ENCODE peak calls at places on chromosomes 16 and 17, in seven cellular contexts. S is IMR-90, N is stomach, G is sigmoid colon, R is heart left ventricle, F is tibial nerve, U is A549. Z is an unnamed sample.

GRCh38 chr17:74435775-74436359 is 4.0 kb downstream of the GPRC5C start:
- DNase-seq in N (no peak), R (peak; percentile 0), S (no peak), F (no peak), G (no peak), U (no peak), Z (no peak)

GRCh38 chr17:28982191-28982793 is 23.5 kb downstream of the SEZ6 start:
- DNase-seq in G (no peak), R (no peak), F (peak; percentile 48), U (no peak), N (no peak), S (peak; percentile 24), Z (no peak)

GRCh38 chr17:49553676-49554335 is 21.9 kb upstream of the NXPH3 start:
- DNase-seq in S (no peak), F (no peak), N (no peak), R (no peak), U (no peak), G (no peak), Z (no peak)

GRCh38 chr16:87447323-87447722 is 45.5 kb downstream of the ZCCHC14 start:
- DNase-seq in U (no peak), S (peak; percentile 97), R (no peak), F (no peak), N (no peak), G (no peak), Z (no peak)

GRCh38 chr17:77769215-77769614 is 189.3 kb upstream of the TNRC6C start:
- DNase-seq in N (no peak), F (no peak), S (peak; percentile 6), U (no peak), R (no peak), G (no peak), Z (no peak)

GRCh38 chr17:44043326-44043725 is 23.1 kb downstream of the LSM12 start:
- DNase-seq in N (no peak), R (no peak), G (peak; percentile 72), S (peak; percentile 63), F (no peak), U (no peak), Z (no peak)

GRCh38 chr17:82888583-82889495 is 49.0 kb upstream of the ZNF750 start:
- DNase-seq in G (no peak), F (no peak), S (no peak), R (peak; percentile 80), U (no peak), N (peak; percentile 92), Z (peak; percentile 85)

GRCh38 chr16:83513006-83513755 is 294.6 kb upstream of the HSBP1 start:
- DNase-seq in R (no peak), N (no peak), U (no peak), G (no peak), F (no peak), S (peak; percentile 89), Z (no peak)

GRCh38 chr16:87474566-87474996 is 18.2 kb downstream of the ZCCHC14 start:
- DNase-seq in F (no peak), G (no peak), N (no peak), S (no peak), R (no peak), U (no peak), Z (no peak)

GRCh38 chr17:40554646-40555295 is 10.5 kb downstream of the CCR7 start:
- DNase-seq in R (no peak), U (no peak), S (no peak), N (peak; percentile 21), F (no peak), G (no peak), Z (no peak)

GRCh38 chr17:32741381-32741780 is 135.5 kb downstream of the MYO1D start:
- DNase-seq in N (no peak), G (no peak), S (no peak), F (no peak), R (no peak), U (no peak), Z (no peak)

GRCh38 chr16:69706975-69707340 is 19.4 kb downstream of the NQO1 start:
- DNase-seq in R (no peak), N (no peak), S (no peak), U (no peak), G (no peak), F (no peak), Z (no peak)

GRCh38 chr17:47698749-47699535 is 5.0 kb downstream of the TBKBP1 start:
- DNase-seq in U (peak; percentile 97), F (peak; percentile 59), S (peak; percentile 29), G (peak; percentile 74), N (peak; percentile 72), R (peak; percentile 88), Z (no peak)

GRCh38 chr17:30378191-30378796 is 433 bp upstream of the CPD start:
- DNase-seq in N (peak; percentile 40), G (peak; percentile 73), S (peak; percentile 11), F (no peak), U (no peak), R (peak; percentile 71), Z (no peak)

GRCh38 chr16:11315499-11315898 is 29.8 kb upstream of the RMI2 start:
- DNase-seq in G (no peak), F (no peak), S (peak; percentile 68), N (no peak), R (no peak), U (no peak), Z (no peak)

GRCh38 chr17:3935825-3936355 is 19.6 kb upstream of the P2RX1 start:
- DNase-seq in U (no peak), S (peak; percentile 76), G (no peak), F (no peak), N (no peak), R (no peak), Z (no peak)

DNA sequence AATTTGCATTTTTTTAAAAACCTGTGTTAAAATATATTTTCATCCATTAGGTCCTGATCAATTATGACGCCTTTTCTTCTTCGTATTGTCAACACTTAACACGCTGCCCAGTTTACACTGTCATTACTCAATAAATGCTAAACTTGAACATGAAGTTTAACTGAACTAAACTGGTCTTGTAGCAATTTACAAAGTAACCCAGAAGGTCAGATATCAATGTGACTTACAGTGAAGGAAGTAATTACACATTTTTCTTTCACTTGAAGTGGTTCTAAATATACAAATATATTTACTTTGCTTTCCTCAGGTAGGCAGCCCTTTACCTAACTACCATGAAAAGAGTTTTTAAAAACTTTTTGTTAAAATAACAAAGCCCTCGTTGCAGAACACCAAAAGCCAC is 256.5 kb upstream of the AXIN2 start:
- DNase-seq in G (no peak), F (no peak), S (no peak), U (no peak), N (no peak), R (no peak), Z (no peak)
- TF ChIP-seq POLR2A in G (no peak), F (no peak), S (no peak), U (no peak), N (no peak), R (no peak), Z (no peak)

GRCh38 chr16:28291651-28292626 is at the start of gene SBK1:
- DNase-seq in R (peak; percentile 84), N (peak; percentile 87), G (peak; percentile 76), F (peak; percentile 32), U (peak; percentile 92), S (peak; percentile 38), Z (peak; percentile 28)
- H3K4me1 ChIP-seq in R (peaks cover 6% of the 10 kb centered on the region), N (peaks cover 10% of the 10 kb centered on the region), G (peaks cover 15% of the 10 kb centered on the region), F (peaks cover 11% of the 10 kb centered on the region), U (peaks cover 13% of the 10 kb centered on the region), S (no peaks in the 10 kb centered on the region), Z (peaks cover 46% of the 10 kb centered on the region)

DNA sequence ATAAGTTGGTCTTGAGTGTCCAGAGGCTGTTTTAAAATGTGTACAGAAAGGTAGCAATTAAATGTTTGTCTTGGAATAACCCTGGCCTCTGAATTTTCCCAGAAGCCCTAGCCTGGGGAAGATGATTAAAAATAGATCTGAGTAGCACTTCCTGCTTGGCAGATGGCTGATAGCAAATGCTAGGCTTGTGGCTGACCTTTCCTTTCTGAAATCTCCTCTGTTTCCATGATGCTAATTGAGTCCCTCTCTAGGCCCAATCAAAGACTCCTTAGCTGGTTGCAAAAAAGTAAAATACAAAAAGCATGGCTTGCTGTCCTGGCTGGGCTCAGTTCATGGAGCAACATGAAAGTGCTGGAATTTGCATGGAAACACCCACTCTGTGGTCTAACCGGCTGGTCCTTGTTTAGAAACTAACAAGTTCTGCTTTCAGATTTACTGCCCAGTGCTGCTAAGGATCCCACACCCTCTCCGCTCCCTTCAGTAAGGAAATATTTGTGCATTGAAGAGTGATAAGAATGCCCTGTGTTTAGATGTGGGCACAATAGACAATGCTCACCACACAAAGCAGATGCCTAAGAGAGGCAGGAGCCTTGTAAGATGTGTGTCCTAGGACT is 40.8 kb downstream of the YPEL2 start:
- DNase-seq in U (no peak), G (peak; percentile 86), F (peak; percentile 67), N (peak; percentile 53), R (no peak), S (peak; percentile 54), Z (peak; percentile 60)
- H3K4me3 ChIP-seq in U (no peak overlapping the region), G (no peak overlapping the region), F (no peak overlapping the region), N (no peak overlapping the region), R (no peak overlapping the region), S (no peak overlapping the region), Z (peak overlapping the region; percentile 45)

GRCh38 chr17:81473019-81473418 is 39.6 kb downstream of the ACTG1 start:
- DNase-seq in N (peak; percentile 47), G (no peak), U (no peak), R (no peak), S (no peak), F (no peak), Z (no peak)
- TF ChIP-seq POLR2A in N (no peak), G (no peak), U (no peak), R (no peak), S (no peak), F (no peak), Z (no peak)

GRCh38 chr16:81808933-81809480 is 29.9 kb downstream of the PLCG2 start:
- DNase-seq in G (no peak), N (no peak), F (no peak), U (no peak), S (no peak), R (no peak), Z (no peak)

GRCh38 chr16:81807767-81808166 is 28.7 kb downstream of the PLCG2 start:
- DNase-seq in R (no peak), G (no peak), U (no peak), F (no peak), S (no peak), N (no peak), Z (no peak)

GRCh38 chr16:81810894-81811538 is 31.9 kb downstream of the PLCG2 start:
- DNase-seq in N (no peak), G (no peak), U (no peak), S (no peak), R (no peak), F (no peak), Z (no peak)

GRCh38 chr16:81810361-81810760 is 31.3 kb downstream of the PLCG2 start:
- DNase-seq in G (no peak), N (no peak), F (no peak), U (no peak), R (no peak), S (no peak), Z (no peak)

DNA sequence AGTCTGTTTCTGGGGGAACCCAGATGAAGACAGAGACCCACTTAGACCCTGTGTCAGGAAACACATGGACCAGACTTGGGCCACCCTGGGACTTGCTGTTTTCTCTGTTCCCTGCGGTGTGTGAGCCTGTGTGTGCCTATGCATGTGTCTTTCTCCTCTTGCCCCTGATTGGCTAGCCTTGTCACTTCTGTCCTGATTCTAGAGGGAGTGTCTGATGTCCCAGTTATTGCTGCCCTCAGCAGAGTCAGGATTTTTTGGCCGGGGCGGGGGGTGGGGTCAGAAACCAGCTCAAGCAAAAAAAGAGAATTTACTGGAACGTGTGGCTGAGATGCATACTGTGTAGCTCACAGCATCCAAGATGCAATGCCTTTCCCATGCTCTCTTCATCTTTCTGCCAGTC is 30.5 kb downstream of the PLCG2 start:
- DNase-seq in G (no peak), U (no peak), S (no peak), R (no peak), F (no peak), N (no peak), Z (no peak)
- H3K4me1 ChIP-seq in G (no peaks in the 10 kb centered on the region), U (peaks cover 4% of the 10 kb centered on the region), S (no peaks in the 10 kb centered on the region), R (no peaks in the 10 kb centered on the region), F (no peaks in the 10 kb centered on the region), N (no peaks in the 10 kb centered on the region), Z (no peaks in the 10 kb centered on the region)

Z was measured in gastrocnemius medialis.